ENCODE peak calls at places on chromosome 2, in seven cellular contexts. Y is GM12865, L is GM23338, O is AG04450, D is psoas muscle, U is GM13977, R is stomach. X is an unnamed sample.

GRCh38 chr2:32688511-32688910 is 60.7 kb downstream of the TTC27 start:
- DNase-seq in U (peak), D (no peak), L (no peak), Y (peak), O (no peak), R (no peak), X (no peak)

GRCh38 chr2:173649527-173650219 is 295.0 kb downstream of the CDCA7 start:
- DNase-seq in D (no peak), R (no peak), O (no peak), U (no peak), L (no peak), Y (no peak), X (no peak)

GRCh38 chr2:69053416-69053965 is 40.5 kb downstream of the ANTXR1 start:
- DNase-seq in D (no peak), O (no peak), U (no peak), Y (no peak), R (no peak), L (no peak), X (no peak)

GRCh38 chr2:69985684-69986083 is 24.3 kb upstream of the ASPRV1 start:
- DNase-seq in L (no peak), U (no peak), D (peak), O (no peak), R (peak), Y (no peak), X (no peak)

GRCh38 chr2:72913531-72914225 is 3.6 kb upstream of the EMX1 start:
- DNase-seq in U (no peak), R (peak), L (peak), Y (no peak), O (no peak), D (no peak), X (no peak)

GRCh38 chr2:161166538-161167409 is 6.5 kb downstream of the TANK start:
- DNase-seq in R (no peak), O (no peak), U (peak), D (no peak), L (no peak), Y (peak), X (no peak)

GRCh38 chr2:62293151-62293489 is 97.2 kb downstream of the B3GNT2 start:
- DNase-seq in R (no peak), L (no peak), O (no peak), D (no peak), Y (no peak), U (no peak), X (no peak)

GRCh38 chr2:154952346-154953010 is 254.0 kb downstream of the KCNJ3 start:
- DNase-seq in Y (peak), D (no peak), L (peak), U (no peak), R (no peak), O (no peak), X (no peak)

GRCh38 chr2:144515694-144516416 is 4.1 kb downstream of the ZEB2 start:
- DNase-seq in L (peak), R (no peak), Y (no peak), D (peak), U (no peak), O (no peak), X (peak)

GRCh38 chr2:75573145-75573878 is 12.6 kb upstream of the EVA1A start:
- DNase-seq in L (no peak), R (no peak), U (no peak), O (no peak), D (no peak), Y (no peak), X (no peak)

GRCh38 chr2:70104231-70105111 is 17.2 kb downstream of the PCBP1 start:
- DNase-seq in L (peak), D (no peak), Y (peak), O (peak), R (peak), U (peak), X (no peak)

GRCh38 chr2:8332646-8333045 is 349.2 kb upstream of the ID2 start:
- DNase-seq in L (no peak), U (no peak), O (no peak), Y (no peak), R (no peak), D (no peak), X (peak)

GRCh38 chr2:96225016-96225533 is 16.4 kb upstream of the STARD7 start:
- DNase-seq in U (peak), R (no peak), D (no peak), L (no peak), Y (peak), O (no peak), X (no peak)

GRCh38 chr2:112155331-112156151 is 17.4 kb downstream of the FBLN7 start:
- DNase-seq in L (no peak), Y (peak), R (peak), U (no peak), D (no peak), O (no peak), X (no peak)

GRCh38 chr2:233178994-233179847 is 72.3 kb upstream of the ATG16L1 start:
- DNase-seq in O (no peak), U (no peak), D (no peak), Y (no peak), R (no peak), L (no peak), X (no peak)

GRCh38 chr2:146240376-146240775 is 1604.5 kb upstream of the ACVR2A start:
- DNase-seq in D (no peak), Y (no peak), O (no peak), U (no peak), L (no peak), R (no peak), X (no peak)

GRCh38 chr2:130834091-130834922 is 2.4 kb upstream of the ARHGEF4 start:
- DNase-seq in R (no peak), D (no peak), U (no peak), O (no peak), L (no peak), Y (no peak), X (no peak)

GRCh38 chr2:152763651-152764050 is 45.2 kb downstream of the ARL6IP6 start:
- DNase-seq in R (no peak), U (no peak), O (no peak), L (no peak), D (no peak), Y (no peak), X (no peak)

GRCh38 chr2:11121099-11121822 is 34.0 kb upstream of the SLC66A3 start:
- DNase-seq in U (no peak), Y (no peak), R (no peak), D (no peak), O (no peak), L (peak), X (no peak)

DNA sequence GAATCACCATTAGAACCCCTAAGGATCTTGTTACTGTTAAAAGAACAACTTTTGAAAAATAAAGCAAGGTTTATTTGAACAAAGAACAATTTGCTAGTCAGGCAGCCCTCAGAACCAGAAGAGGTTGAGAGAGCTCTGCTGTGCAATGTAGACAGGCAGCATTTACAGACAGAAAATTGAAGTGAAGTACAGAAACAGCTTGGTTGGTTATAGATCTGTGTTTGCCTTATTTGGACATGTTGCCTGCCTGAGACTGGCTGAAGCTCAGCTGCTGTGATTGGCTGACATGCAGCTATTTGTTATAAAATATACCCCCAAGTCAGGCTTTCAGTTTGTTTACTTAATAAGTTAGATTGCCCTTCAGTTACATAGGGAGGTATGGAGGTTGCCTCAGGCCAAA is 12.5 kb downstream of the MSTN start:
- DNase-seq in D (no peak), R (no peak), Y (peak), O (peak), L (no peak), U (no peak), X (no peak)
- TF ChIP-seq CTCF in D (no peak), R (no peak), Y (no peak), O (no peak), L (no peak), U (no peak), X (no peak)

GRCh38 chr2:231807020-231807419 is 20.8 kb downstream of the COPS7B start:
- DNase-seq in L (no peak), O (no peak), D (no peak), Y (no peak), R (no peak), U (no peak), X (no peak)

GRCh38 chr2:231816327-231817026 is 30.2 kb downstream of the COPS7B start:
- DNase-seq in Y (no peak), D (no peak), O (no peak), L (no peak), R (no peak), U (no peak), X (no peak)

DNA sequence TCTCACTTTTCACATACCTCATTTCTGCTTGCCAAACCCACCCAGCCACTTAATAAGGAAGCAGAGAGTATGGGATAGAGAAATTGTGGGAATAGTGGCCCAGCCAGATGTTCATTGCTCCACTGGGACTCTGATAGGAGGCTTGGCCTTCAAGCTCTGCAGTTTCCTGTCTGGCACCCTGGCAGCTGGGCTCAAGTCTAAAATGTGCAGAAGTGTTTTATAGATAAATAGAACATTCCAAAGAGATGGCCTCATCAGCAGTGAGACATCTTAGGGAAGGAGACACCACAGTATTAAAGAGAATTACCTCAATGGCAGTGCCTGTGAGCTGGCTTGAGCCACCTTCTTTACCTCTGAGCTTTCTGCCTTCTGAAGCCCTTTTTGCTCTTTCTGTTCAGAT is 24.7 kb downstream of the COPS7B start:
- DNase-seq in D (no peak), L (no peak), O (peak), Y (no peak), R (no peak), U (no peak), X (no peak)
- TF ChIP-seq CTCF in D (no peak), L (no peak), O (no peak), Y (no peak), R (no peak), U (no peak), X (no peak)

DNA sequence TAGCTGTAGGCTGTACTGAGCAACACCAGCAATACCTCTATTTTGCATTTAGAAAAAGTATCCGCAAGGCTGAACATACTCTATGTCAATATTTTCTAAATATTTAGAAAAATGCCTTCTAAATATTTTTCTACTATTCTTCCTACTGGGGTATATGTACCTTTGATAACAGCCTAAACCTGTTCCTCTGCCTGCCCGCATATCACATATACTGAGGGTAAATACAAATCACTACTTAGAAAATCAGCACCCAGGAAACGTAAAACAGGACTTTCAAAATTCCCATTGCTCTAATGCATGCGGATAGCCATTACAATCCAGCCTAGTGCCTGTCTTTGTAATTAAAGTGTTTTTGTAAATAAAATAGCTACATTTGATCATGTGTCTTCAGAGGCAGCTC is 56.1 kb downstream of the NCKAP5 start:
- DNase-seq in O (no peak), R (no peak), L (no peak), Y (no peak), U (no peak), D (no peak), X (no peak)
- TF ChIP-seq CTCF in O (no peak), R (no peak), L (no peak), Y (no peak), U (no peak), D (no peak), X (no peak)

DNA sequence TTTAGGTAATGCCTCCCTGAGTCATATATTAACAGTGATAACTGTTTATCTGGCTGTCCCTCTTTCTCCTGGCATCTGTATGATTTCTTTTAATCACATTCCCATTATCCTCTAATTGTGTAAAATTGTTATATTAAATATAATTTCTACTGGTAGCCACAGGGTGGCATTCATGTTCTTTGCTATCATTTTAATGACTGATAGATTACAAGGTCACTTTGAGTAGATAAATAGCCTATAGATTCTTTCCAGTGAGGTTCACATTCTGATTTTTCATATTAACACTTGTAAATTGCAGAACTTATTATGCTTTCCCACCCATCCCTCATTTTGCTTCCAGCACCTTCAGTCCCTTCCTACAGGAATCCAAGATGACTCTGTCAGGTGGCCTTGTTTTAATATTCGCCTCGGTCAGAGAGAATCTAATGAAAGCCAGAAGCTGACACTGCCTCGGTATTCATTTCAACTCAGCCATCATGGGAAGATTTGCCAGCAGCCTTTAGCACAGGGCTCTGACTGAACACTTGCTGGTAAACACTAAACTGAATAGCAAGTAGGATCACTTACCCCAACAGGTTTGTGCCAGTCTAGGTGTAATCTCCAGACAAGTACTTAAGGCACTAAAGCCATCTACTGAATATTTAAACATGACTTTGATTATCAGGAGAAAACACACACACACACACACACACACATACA is 101.2 kb upstream of the FSHR start:
- DNase-seq in L (no peak), Y (no peak), U (no peak), R (no peak), O (no peak), D (no peak), X (no peak)
- TF ChIP-seq CTCF in L (no peak), Y (no peak), U (no peak), R (no peak), O (peak), D (no peak), X (peak)

GRCh38 chr2:101463458-101463857 is 11.5 kb downstream of the RFX8 start:
- DNase-seq in R (no peak), L (no peak), Y (no peak), D (no peak), U (no peak), O (no peak), X (no peak)

GRCh38 chr2:101463885-101464653 is 10.8 kb downstream of the RFX8 start:
- DNase-seq in L (no peak), R (no peak), O (peak), Y (no peak), U (no peak), D (no peak), X (no peak)

GRCh38 chr2:101467306-101467705 is 7.6 kb downstream of the RFX8 start:
- DNase-seq in L (peak), O (no peak), D (no peak), R (no peak), Y (no peak), U (no peak), X (no peak)

GRCh38 chr2:101466426-101466825 is 8.5 kb downstream of the RFX8 start:
- DNase-seq in Y (no peak), O (no peak), U (no peak), R (no peak), L (no peak), D (no peak), X (no peak)

GRCh38 chr2:101464841-101465240 is 10.1 kb downstream of the RFX8 start:
- DNase-seq in L (no peak), D (no peak), R (no peak), O (no peak), Y (no peak), U (no peak), X (no peak)
- TF ChIP-seq CTCF in L (no peak), D (no peak), R (no peak), O (no peak), Y (no peak), U (no peak), X (no peak)

GRCh38 chr2:48315847-48316194 is 214.1 kb upstream of the STON1 start:
- DNase-seq in U (peak), R (no peak), O (no peak), D (no peak), L (peak), Y (peak), X (no peak)

GRCh38 chr2:48310581-48310980 is 219.4 kb upstream of the STON1 start:
- DNase-seq in U (no peak), L (no peak), O (no peak), Y (no peak), R (no peak), D (no peak), X (no peak)

GRCh38 chr2:48309900-48310299 is 220.1 kb upstream of the STON1 start:
- DNase-seq in D (no peak), Y (no peak), O (no peak), R (no peak), L (no peak), U (no peak), X (no peak)

GRCh38 chr2:48313036-48313877 is 216.7 kb upstream of the STON1 start:
- DNase-seq in O (no peak), R (no peak), Y (peak), U (no peak), L (no peak), D (no peak), X (no peak)

DNA sequence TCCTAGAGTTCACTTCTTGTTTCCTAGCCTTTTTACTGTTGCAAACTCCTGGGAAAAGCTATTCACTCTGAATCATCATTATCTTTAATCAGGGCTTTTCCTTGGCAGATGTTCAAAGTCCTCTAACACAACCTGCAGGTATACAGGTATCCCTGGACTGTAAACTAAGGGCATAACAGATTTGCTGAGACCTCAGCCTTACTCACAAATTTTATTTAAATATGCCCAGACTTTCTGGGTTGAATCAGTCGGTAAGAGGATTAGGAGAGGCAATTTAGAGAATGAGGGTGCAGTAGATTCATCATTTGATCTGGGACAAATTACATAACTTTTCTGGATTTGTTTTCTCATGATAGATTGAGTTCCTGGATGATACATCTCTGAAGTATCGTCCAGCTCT is 217.8 kb upstream of the STON1 start:
- DNase-seq in Y (no peak), O (no peak), R (no peak), D (no peak), U (no peak), L (no peak), X (no peak)
- TF ChIP-seq CTCF in Y (no peak), O (no peak), R (no peak), D (no peak), U (no peak), L (no peak), X (no peak)

X was measured in osteocyte.